ENCODE peak calls at places on chromosomes 7 and 10, in eight cellular contexts. One of them, this sample, is unnamed.

GRCh38 chr7:7869036-7869435 is 99.6 kb upstream of the GLCCI1 start:
- DNase-seq in T-cell: no peak
- DNase-seq in PC-9: no peak
- DNase-seq in T-helper 9 cell: no peak
- DNase-seq in Peyer's patch: no peak
- DNase-seq in heart left ventricle: no peak
- DNase-seq in SHP77 treated with DMSO at 0.1 percent for 48 hours: no peak
- DNase-seq in psoas muscle: no peak
- DNase-seq in this sample: no peak

GRCh38 chr7:105906690-105907089 is 30.3 kb upstream of the ATXN7L1 start:
- DNase-seq in T-cell: no peak
- DNase-seq in PC-9: no peak
- DNase-seq in T-helper 9 cell: no peak
- DNase-seq in Peyer's patch: no peak
- DNase-seq in heart left ventricle: no peak
- DNase-seq in SHP77 treated with DMSO at 0.1 percent for 48 hours: no peak
- DNase-seq in psoas muscle: no peak
- DNase-seq in this sample: no peak

GRCh38 chr7:154874409-154875113 is 128.4 kb downstream of the PAXIP1 start:
- DNase-seq in T-cell: no peak
- DNase-seq in PC-9: no peak
- DNase-seq in T-helper 9 cell: no peak
- DNase-seq in Peyer's patch: no peak
- DNase-seq in heart left ventricle: no peak
- DNase-seq in SHP77 treated with DMSO at 0.1 percent for 48 hours: no peak
- DNase-seq in psoas muscle: no peak
- DNase-seq in this sample: no peak

GRCh38 chr7:151381083-151381332 is 28.8 kb downstream of the WDR86 start:
- DNase-seq in T-cell: no peak
- DNase-seq in PC-9: no peak
- DNase-seq in T-helper 9 cell: no peak
- DNase-seq in Peyer's patch: no peak
- DNase-seq in heart left ventricle: no peak
- DNase-seq in SHP77 treated with DMSO at 0.1 percent for 48 hours: no peak
- DNase-seq in psoas muscle: no peak
- DNase-seq in this sample: no peak

GRCh38 chr10:91514684-91515253 is 104.6 kb downstream of the HECTD2 start:
- DNase-seq in T-cell: no peak
- DNase-seq in PC-9: no peak
- DNase-seq in T-helper 9 cell: no peak
- DNase-seq in Peyer's patch: no peak
- DNase-seq in heart left ventricle: no peak
- DNase-seq in SHP77 treated with DMSO at 0.1 percent for 48 hours: no peak
- DNase-seq in psoas muscle: no peak
- DNase-seq in this sample: no peak

GRCh38 chr10:99768430-99769011 is 13.9 kb upstream of the ABCC2 start:
- DNase-seq in T-cell: no peak
- DNase-seq in PC-9: no peak
- DNase-seq in T-helper 9 cell: no peak
- DNase-seq in Peyer's patch: no peak
- DNase-seq in heart left ventricle: no peak
- DNase-seq in SHP77 treated with DMSO at 0.1 percent for 48 hours: no peak
- DNase-seq in psoas muscle: no peak
- DNase-seq in this sample: no peak

GRCh38 chr7:127628445-127628844 is 10.5 kb upstream of the PAX4 start:
- DNase-seq in T-cell: no peak
- DNase-seq in PC-9: no peak
- DNase-seq in T-helper 9 cell: no peak
- DNase-seq in Peyer's patch: no peak
- DNase-seq in heart left ventricle: no peak
- DNase-seq in SHP77 treated with DMSO at 0.1 percent for 48 hours: no peak
- DNase-seq in psoas muscle: no peak
- DNase-seq in this sample: no peak

GRCh38 chr10:106519376-106520035 is 645.0 kb downstream of the SORCS1 start:
- DNase-seq in T-cell: no peak
- DNase-seq in PC-9: no peak
- DNase-seq in T-helper 9 cell: no peak
- DNase-seq in Peyer's patch: no peak
- DNase-seq in heart left ventricle: no peak
- DNase-seq in SHP77 treated with DMSO at 0.1 percent for 48 hours: no peak
- DNase-seq in psoas muscle: no peak
- DNase-seq in this sample: no peak

GRCh38 chr7:64870656-64871055 is 32.4 kb upstream of the ZNF273 start:
- DNase-seq in T-cell: no peak
- DNase-seq in PC-9: no peak
- DNase-seq in T-helper 9 cell: no peak
- DNase-seq in Peyer's patch: no peak
- DNase-seq in heart left ventricle: no peak
- DNase-seq in SHP77 treated with DMSO at 0.1 percent for 48 hours: no peak
- DNase-seq in psoas muscle: no peak
- DNase-seq in this sample: no peak

GRCh38 chr7:87345166-87345927 is at the start of gene CROT:
- DNase-seq in T-cell: peak; percentile 91
- DNase-seq in PC-9: peak; percentile 96
- DNase-seq in T-helper 9 cell: peak; percentile 90
- DNase-seq in Peyer's patch: peak; percentile 98
- DNase-seq in heart left ventricle: peak; percentile 99
- DNase-seq in SHP77 treated with DMSO at 0.1 percent for 48 hours: peak; percentile 90
- DNase-seq in psoas muscle: peak; percentile 97
- DNase-seq in this sample: peak; percentile 75

GRCh38 chr10:46527241-46527811 is 29.1 kb downstream of the GPRIN2 start:
- DNase-seq in T-cell: no peak
- DNase-seq in PC-9: no peak
- DNase-seq in T-helper 9 cell: no peak
- DNase-seq in Peyer's patch: peak; percentile 53
- DNase-seq in heart left ventricle: peak; percentile 60
- DNase-seq in SHP77 treated with DMSO at 0.1 percent for 48 hours: no peak
- DNase-seq in psoas muscle: peak; percentile 14
- DNase-seq in this sample: no peak

GRCh38 chr7:137940656-137941518 is 61.0 kb downstream of the CREB3L2 start:
- DNase-seq in T-cell: no peak
- DNase-seq in PC-9: no peak
- DNase-seq in T-helper 9 cell: no peak
- DNase-seq in Peyer's patch: peak; percentile 67
- DNase-seq in heart left ventricle: no peak
- DNase-seq in SHP77 treated with DMSO at 0.1 percent for 48 hours: no peak
- DNase-seq in psoas muscle: no peak
- DNase-seq in this sample: no peak

GRCh38 chr10:98257198-98257597 is 10.8 kb downstream of the LOXL4 start:
- DNase-seq in T-cell: no peak
- DNase-seq in PC-9: no peak
- DNase-seq in T-helper 9 cell: no peak
- DNase-seq in Peyer's patch: no peak
- DNase-seq in heart left ventricle: no peak
- DNase-seq in SHP77 treated with DMSO at 0.1 percent for 48 hours: no peak
- DNase-seq in psoas muscle: no peak
- DNase-seq in this sample: no peak

GRCh38 chr7:108004220-108005142 is 1.5 kb upstream of the LAMB1 start:
- DNase-seq in T-cell: no peak
- DNase-seq in PC-9: no peak
- DNase-seq in T-helper 9 cell: no peak
- DNase-seq in Peyer's patch: no peak
- DNase-seq in heart left ventricle: no peak
- DNase-seq in SHP77 treated with DMSO at 0.1 percent for 48 hours: no peak
- DNase-seq in psoas muscle: no peak
- DNase-seq in this sample: no peak

GRCh38 chr10:78277734-78278404 is 244.2 kb downstream of the RPS24 start:
- DNase-seq in T-cell: no peak
- DNase-seq in PC-9: no peak
- DNase-seq in T-helper 9 cell: no peak
- DNase-seq in Peyer's patch: no peak
- DNase-seq in heart left ventricle: peak; percentile 86
- DNase-seq in SHP77 treated with DMSO at 0.1 percent for 48 hours: no peak
- DNase-seq in psoas muscle: peak; percentile 85
- DNase-seq in this sample: no peak

GRCh38 chr7:158244873-158245723 is 342.5 kb downstream of the PTPRN2 start:
- DNase-seq in T-cell: no peak
- DNase-seq in PC-9: no peak
- DNase-seq in T-helper 9 cell: no peak
- DNase-seq in Peyer's patch: no peak
- DNase-seq in heart left ventricle: no peak
- DNase-seq in SHP77 treated with DMSO at 0.1 percent for 48 hours: no peak
- DNase-seq in psoas muscle: no peak
- DNase-seq in this sample: no peak

GRCh38 chr7:132386249-132386681 is 190.0 kb downstream of the PLXNA4 start:
- DNase-seq in T-cell: no peak
- DNase-seq in PC-9: no peak
- DNase-seq in T-helper 9 cell: no peak
- DNase-seq in Peyer's patch: no peak
- DNase-seq in heart left ventricle: no peak
- DNase-seq in SHP77 treated with DMSO at 0.1 percent for 48 hours: peak; percentile 88
- DNase-seq in psoas muscle: peak; percentile 49
- DNase-seq in this sample: no peak

This sample was measured in NCI-H510A.